ENCODE peak calls at places on chromosomes 11 and 22, in seven cellular contexts. J is lung, V is neural progenitor cell, I is cardiac fibroblast, M is colonic mucosa, X is MM.1S, C is fibroblast of pulmonary artery. D is an unnamed sample.

GRCh38 chr22:25475554-25476022 is 88.9 kb upstream of the GRK3 start:
- DNase-seq in J (peak; percentile 38), V (no peak), I (peak; percentile 27), M (no peak), X (no peak), C (peak; percentile 52), D (no peak)

GRCh38 chr11:9825895-9826294 is 162.0 kb downstream of the SWAP70 start:
- DNase-seq in J (no peak), V (no peak), I (no peak), M (no peak), X (no peak), C (no peak), D (no peak)

GRCh38 chr11:69239320-69240040 is 54.5 kb upstream of the MYEOV start:
- DNase-seq in J (no peak), V (no peak), I (no peak), M (peak; percentile 14), X (no peak), C (no peak), D (no peak)

GRCh38 chr11:103923473-103923931 is 112.9 kb upstream of the DDI1 start:
- DNase-seq in J (no peak), V (no peak), I (no peak), M (no peak), X (no peak), C (no peak), D (no peak)

GRCh38 chr22:30198152-30198845 is 48.3 kb downstream of the LIF start:
- DNase-seq in J (no peak), V (no peak), I (peak; percentile 44), M (no peak), X (no peak), C (peak; percentile 33), D (no peak)

GRCh38 chr11:115721309-115722007 is 217.2 kb upstream of the CADM1 start:
- DNase-seq in J (no peak), V (no peak), I (no peak), M (no peak), X (no peak), C (no peak), D (no peak)

GRCh38 chr22:37492428-37493344 is 6.5 kb upstream of the MFNG start:
- DNase-seq in J (no peak), V (peak; percentile 70), I (peak; percentile 63), M (peak; percentile 63), X (peak; percentile 44), C (peak; percentile 63), D (peak; percentile 20)

GRCh38 chr11:33185756-33186155 is 24.5 kb upstream of the CSTF3 start:
- DNase-seq in J (no peak), V (no peak), I (no peak), M (no peak), X (no peak), C (no peak), D (no peak)

GRCh38 chr11:74492084-74492483 is 1.4 kb downstream of the LIPT2 start:
- DNase-seq in J (no peak), V (no peak), I (no peak), M (no peak), X (no peak), C (no peak), D (no peak)

GRCh38 chr11:45993438-45994064 is 71.1 kb downstream of the LARGE2 start:
- DNase-seq in J (no peak), V (no peak), I (peak; percentile 40), M (peak; percentile 21), X (no peak), C (peak; percentile 87), D (no peak)

GRCh38 chr11:31981457-31981856 is 109.4 kb upstream of the RCN1 start:
- DNase-seq in J (no peak), V (no peak), I (no peak), M (no peak), X (no peak), C (no peak), D (no peak)

GRCh38 chr11:31986201-31986889 is 104.5 kb upstream of the RCN1 start:
- DNase-seq in J (no peak), V (no peak), I (no peak), M (no peak), X (no peak), C (no peak), D (no peak)

GRCh38 chr11:31987118-31988005 is 103.5 kb upstream of the RCN1 start:
- DNase-seq in J (no peak), V (peak; percentile 83), I (no peak), M (no peak), X (no peak), C (no peak), D (no peak)
- H3K4me3 ChIP-seq in J (no peak overlapping the region), V (peak overlapping the region; percentile 55), I (no peak overlapping the region), M (no peak overlapping the region), X (no peak overlapping the region), C (no peak overlapping the region), D (no peak overlapping the region)

GRCh38 chr11:40129276-40129675 is 1330.2 kb downstream of the LRRC4C start:
- DNase-seq in J (no peak), V (peak; percentile 40), I (no peak), M (no peak), X (no peak), C (peak; percentile 3), D (no peak)
- TF ChIP-seq CTCF in J (no peak), V (peak; percentile 60), I (no peak), M (no peak), X (peak; percentile 36), C (no peak), D (no peak)

DNA sequence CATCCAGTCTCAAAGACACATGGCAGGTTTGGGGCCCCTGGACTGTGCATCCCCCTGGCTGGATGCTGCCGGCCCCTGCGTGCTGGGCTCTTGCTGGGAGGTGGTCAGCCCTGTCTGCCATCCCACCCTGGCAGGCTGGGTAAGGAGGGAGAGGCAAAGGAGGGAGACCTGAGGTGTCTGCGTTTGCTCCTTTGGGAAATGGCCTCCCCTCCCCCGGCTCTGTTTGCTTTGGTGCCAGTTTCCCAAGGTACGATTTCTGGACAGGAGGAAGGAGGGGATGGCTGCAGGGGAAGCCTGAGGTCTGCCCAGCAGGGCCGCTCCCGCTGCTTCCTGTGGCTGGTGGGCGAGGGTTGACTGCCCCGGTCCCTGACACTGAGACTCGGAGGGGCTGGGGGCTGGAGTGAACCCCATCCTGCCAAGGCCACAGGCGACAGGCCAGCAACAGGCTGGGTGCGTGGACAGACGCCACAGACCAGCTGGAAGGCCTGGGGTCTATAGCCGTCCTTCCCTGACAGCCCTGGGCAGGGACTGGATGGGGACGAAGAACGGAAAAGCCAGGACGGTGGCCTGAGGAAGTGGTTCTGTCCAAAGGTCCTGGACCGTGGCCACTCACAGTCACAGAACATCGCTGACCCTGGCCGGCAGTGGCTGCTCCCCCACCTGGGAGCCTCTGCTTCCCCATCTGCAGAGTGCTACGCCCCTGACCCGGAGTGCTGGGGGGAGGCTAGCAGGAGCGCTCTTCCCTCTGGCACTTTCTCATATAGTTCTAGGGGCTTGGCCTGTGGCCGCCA is 38.0 kb downstream of the OSBPL5 start:
- DNase-seq in J (no peak), V (no peak), I (no peak), M (no peak), X (no peak), C (no peak), D (no peak)
- H3K4me3 ChIP-seq in J (no peak overlapping the region), V (no peak overlapping the region), I (no peak overlapping the region), M (no peak overlapping the region), X (no peak overlapping the region), C (no peak overlapping the region), D (no peak overlapping the region)

GRCh38 chr11:86230196-86230813 is 14.2 kb upstream of the EED start:
- DNase-seq in J (no peak), V (no peak), I (peak; percentile 19), M (no peak), X (no peak), C (no peak), D (no peak)
- TF ChIP-seq CTCF in J (no peak), V (no peak), I (peak; percentile 11), M (no peak), X (no peak), C (peak; percentile 37), D (no peak)

D was measured in AG09309.